ENCODE peak calls at places on chromosomes 7 and 10, in seven cellular contexts. X, G, V, W, L, C and F are unnamed samples.
A peak's percentile ranks its signal among the peaks of the same experiment; 100 is the strongest.

GRCh38 chr10:73413108-73413527 is 740 bp downstream of the ANXA7 start:
- DNase-seq in X (peak; percentile 81), G (no peak), V (no peak), W (peak; percentile 81), L (no peak), C (no peak), F (no peak)

GRCh38 chr7:140616328-140616727 is 24.3 kb downstream of the DENND2A start:
- DNase-seq in X (no peak), G (no peak), V (no peak), W (no peak), L (no peak), C (no peak), F (no peak)

GRCh38 chr10:29048506-29048905 is 240.4 kb upstream of the LYZL1 start:
- DNase-seq in X (no peak), G (no peak), V (no peak), W (no peak), L (no peak), C (no peak), F (no peak)

GRCh38 chr7:91264924-91265681 is 870 bp downstream of the FZD1 start:
- DNase-seq in X (no peak), G (no peak), V (peak; percentile 83), W (peak; percentile 85), L (peak; percentile 82), C (no peak), F (peak; percentile 91)

GRCh38 chr10:100370561-100370975 is 23.5 kb downstream of the SCD start:
- DNase-seq in X (peak; percentile 66), G (peak; percentile 4), V (no peak), W (no peak), L (no peak), C (no peak), F (peak; percentile 65)

GRCh38 chr7:138784692-138785091 is 13.1 kb upstream of the TMEM213 start:
- DNase-seq in X (no peak), G (no peak), V (peak; percentile 8), W (no peak), L (no peak), C (no peak), F (no peak)

GRCh38 chr10:26857991-26858706 is 2.6 kb downstream of the ABI1 start:
- DNase-seq in X (no peak), G (no peak), V (peak; percentile 33), W (peak; percentile 74), L (no peak), C (no peak), F (no peak)

GRCh38 chr7:151696738-151697514 is 177.2 kb upstream of the RHEB start:
- DNase-seq in X (peak; percentile 19), G (no peak), V (no peak), W (no peak), L (no peak), C (no peak), F (no peak)

GRCh38 chr7:50214141-50214670 is 90.3 kb upstream of the IKZF1 start:
- DNase-seq in X (no peak), G (no peak), V (no peak), W (no peak), L (no peak), C (no peak), F (no peak)

GRCh38 chr7:70093496-70093895 is 495.2 kb downstream of the AUTS2 start:
- DNase-seq in X (no peak), G (no peak), V (no peak), W (no peak), L (no peak), C (no peak), F (no peak)

GRCh38 chr7:70776627-70777101 is 355.3 kb upstream of the GALNT17 start:
- DNase-seq in X (no peak), G (no peak), V (no peak), W (peak; percentile 66), L (no peak), C (no peak), F (no peak)

GRCh38 chr7:13077466-13077865 is 390.0 kb downstream of the ARL4A start:
- DNase-seq in X (no peak), G (no peak), V (peak; percentile 64), W (no peak), L (no peak), C (no peak), F (no peak)

GRCh38 chr10:86642499-86642898 is 11.8 kb upstream of the OPN4 start:
- DNase-seq in X (no peak), G (no peak), V (no peak), W (no peak), L (no peak), C (no peak), F (peak; percentile 27)

GRCh38 chr7:99839560-99840011 is 11.8 kb downstream of the CYP3A43 start:
- DNase-seq in X (no peak), G (no peak), V (no peak), W (no peak), L (no peak), C (no peak), F (no peak)

GRCh38 chr7:135129579-135129978 is 18.3 kb upstream of the TMEM140 start:
- DNase-seq in X (no peak), G (no peak), V (no peak), W (no peak), L (no peak), C (no peak), F (no peak)

GRCh38 chr7:44713680-44714335 is 34.8 kb upstream of the ZMIZ2 start:
- DNase-seq in X (no peak), G (no peak), V (no peak), W (no peak), L (no peak), C (no peak), F (no peak)

GRCh38 chr10:29412452-29413004 is 123.7 kb downstream of the LYZL1 start:
- DNase-seq in X (peak; percentile 85), G (no peak), V (peak; percentile 52), W (no peak), L (no peak), C (no peak), F (no peak)

GRCh38 chr7:122651451-122651850 is 47.5 kb downstream of the RNF133 start:
- DNase-seq in X (no peak), G (no peak), V (peak; percentile 45), W (no peak), L (no peak), C (no peak), F (no peak)

GRCh38 chr7:123573371-123573770 is 15.8 kb upstream of the NDUFA5 start:
- DNase-seq in X (no peak), G (no peak), V (no peak), W (no peak), L (no peak), C (no peak), F (no peak)

GRCh38 chr10:124119933-124120332 is 26.5 kb upstream of the CHST15 start:
- DNase-seq in X (no peak), G (no peak), V (no peak), W (no peak), L (no peak), C (no peak), F (no peak)

GRCh38 chr10:74771054-74771453 is 55.3 kb upstream of the KAT6B start:
- DNase-seq in X (no peak), G (no peak), V (no peak), W (peak; percentile 12), L (no peak), C (no peak), F (no peak)

GRCh38 chr7:151057038-151057736 is 510 bp downstream of the CDK5 start:
- DNase-seq in X (no peak), G (no peak), V (no peak), W (no peak), L (no peak), C (no peak), F (no peak)

GRCh38 chr7:42549866-42550485 is 313.0 kb upstream of the GLI3 start:
- DNase-seq in X (no peak), G (no peak), V (no peak), W (no peak), L (no peak), C (no peak), F (no peak)

DNA sequence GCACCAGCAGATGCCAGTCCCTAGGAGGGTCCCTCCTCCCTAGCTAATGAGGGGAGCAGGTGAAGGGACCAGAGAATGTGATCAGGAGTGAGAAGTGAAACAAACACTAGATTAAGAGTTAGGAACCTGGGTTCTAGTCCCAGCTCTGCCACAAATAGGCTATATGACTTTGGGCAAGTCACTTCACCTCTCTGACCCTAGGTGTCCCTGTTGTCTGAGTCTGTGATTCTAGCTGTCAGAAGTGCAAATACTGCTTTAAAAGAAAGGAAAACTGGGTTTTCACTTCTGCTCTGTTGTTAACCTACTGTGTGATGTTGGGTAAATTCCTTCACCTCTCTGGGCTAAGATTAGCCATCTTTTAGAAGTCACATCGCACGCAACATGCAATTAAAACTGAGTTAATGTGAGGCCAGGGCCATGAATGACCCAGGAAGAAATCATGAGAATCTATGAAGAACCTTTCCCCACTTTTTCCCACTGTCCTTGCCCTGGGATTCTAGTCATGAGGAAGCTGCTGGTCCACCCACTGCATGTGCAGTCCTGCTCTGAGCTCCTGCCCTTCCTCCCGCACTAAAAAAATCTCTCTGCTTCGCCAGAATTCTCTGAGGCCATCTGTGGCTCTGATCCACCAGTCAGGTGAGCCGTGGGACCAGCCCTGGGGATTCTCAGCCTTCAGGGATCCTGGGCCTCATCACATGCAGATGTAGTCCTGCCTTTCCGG is 181.8 kb downstream of the PLXNA4 start:
- DNase-seq in X (no peak), G (no peak), V (no peak), W (peak; percentile 18), L (no peak), C (no peak), F (no peak)
- TF ChIP-seq CTCF in X (peak; percentile 18), G (peak; percentile 13), V (no peak), W (peak; percentile 39), L (no peak), C (no peak), F (no peak)

GRCh38 chr10:132786529-132787252 is 744 bp upstream of the NKX6-2 start:
- DNase-seq in X (no peak), G (no peak), V (no peak), W (no peak), L (no peak), C (no peak), F (no peak)
- H3K4me3 ChIP-seq in X (no peak overlapping the region), G (no peak overlapping the region), V (no peak overlapping the region), W (no peak overlapping the region), L (peak overlapping the region; percentile 20), C (no peak overlapping the region), F (no peak overlapping the region)

GRCh38 chr7:117858731-117859130 is 14.5 kb downstream of the CTTNBP2 start:
- DNase-seq in X (no peak), G (no peak), V (no peak), W (no peak), L (no peak), C (no peak), F (no peak)
- TF ChIP-seq CTCF in X (no peak), G (no peak), V (no peak), W (no peak), L (no peak), C (no peak), F (no peak)

GRCh38 chr10:96697026-96697425 is 23.3 kb downstream of the PIK3AP1 start:
- DNase-seq in X (no peak), G (no peak), V (no peak), W (peak; percentile 57), L (no peak), C (no peak), F (no peak)

GRCh38 chr10:96695366-96695765 is 24.9 kb downstream of the PIK3AP1 start:
- DNase-seq in X (no peak), G (no peak), V (peak; percentile 16), W (peak; percentile 57), L (no peak), C (no peak), F (no peak)

GRCh38 chr10:96695975-96696634 is 24.2 kb downstream of the PIK3AP1 start:
- DNase-seq in X (no peak), G (no peak), V (no peak), W (no peak), L (no peak), C (no peak), F (no peak)

GRCh38 chr10:96699613-96700012 is 20.7 kb downstream of the PIK3AP1 start:
- DNase-seq in X (no peak), G (no peak), V (no peak), W (peak; percentile 45), L (no peak), C (no peak), F (no peak)

GRCh38 chr10:96697438-96697837 is 22.9 kb downstream of the PIK3AP1 start:
- DNase-seq in X (no peak), G (no peak), V (no peak), W (no peak), L (no peak), C (no peak), F (no peak)
- H3K4me3 ChIP-seq in X (no peak overlapping the region), G (no peak overlapping the region), V (no peak overlapping the region), W (peak overlapping the region; percentile 57), L (no peak overlapping the region), C (no peak overlapping the region), F (no peak overlapping the region)